ENCODE peak calls at places on chromosome 20, in six cellular contexts. K is left cardiac atrium; F is astrocyte of the cerebellum; A is substantia nigra; R is stimulated activated naive CD8-positive, alpha-beta T cell treated with anti-CD3 and anti-CD28 coated beads, Interleukin-15, Interleukin-2, amounts not matched to agents 100 U/mL and 50 U/mL, for 24 hours; C is ureter. B is an unnamed sample.

GRCh38 chr20:21609221-21609620 is 95.4 kb upstream of the NKX2-2 start:
- DNase-seq in A (peak), R (no peak), F (no peak), C (no peak), K (no peak), B (peak)

GRCh38 chr20:63740070-63740500 is 509 bp downstream of the SLC2A4RG start:
- DNase-seq in K (peak), A (peak), R (peak), C (no peak), F (no peak), B (no peak)

GRCh38 chr20:49790077-49790798 is 22.4 kb upstream of the SLC9A8 start:
- DNase-seq in C (no peak), R (no peak), K (peak), A (no peak), F (no peak), B (no peak)

GRCh38 chr20:13443690-13444089 is 195.0 kb downstream of the TASP1 start:
- DNase-seq in A (no peak), C (no peak), F (no peak), K (no peak), R (no peak), B (no peak)

GRCh38 chr20:50333856-50334255 is 143.2 kb downstream of the CEBPB start:
- DNase-seq in F (peak), C (no peak), K (no peak), A (no peak), R (no peak), B (no peak)

GRCh38 chr20:62220666-62221568 is 839 bp upstream of the HRH3 start:
- DNase-seq in C (no peak), A (no peak), K (no peak), F (no peak), R (no peak), B (no peak)

GRCh38 chr20:9460518-9460917 is 53.9 kb upstream of the LAMP5 start:
- DNase-seq in C (no peak), A (no peak), F (peak), R (no peak), K (no peak), B (no peak)

GRCh38 chr20:2507875-2508630 is 662 bp downstream of the ZNF343 start:
- DNase-seq in R (no peak), K (peak), A (no peak), F (no peak), C (no peak), B (no peak)

GRCh38 chr20:20267685-20268429 is 100.0 kb upstream of the INSM1 start:
- DNase-seq in A (no peak), F (no peak), C (no peak), R (no peak), K (no peak), B (no peak)

GRCh38 chr20:58721951-58722371 is 29.4 kb downstream of the NPEPL1 start:
- DNase-seq in R (no peak), F (no peak), A (no peak), C (peak), K (no peak), B (no peak)

GRCh38 chr20:36613974-36614373 is 8.4 kb downstream of the RAB5IF start:
- DNase-seq in C (no peak), R (no peak), K (no peak), A (no peak), F (no peak), B (no peak)

GRCh38 chr20:50303573-50304500 is 113.2 kb downstream of the CEBPB start:
- DNase-seq in A (peak), R (no peak), F (no peak), C (peak), K (peak), B (peak)

GRCh38 chr20:56359212-56360132 is 698 bp downstream of the FAM210B start:
- DNase-seq in C (peak), A (peak), R (peak), K (peak), F (peak), B (peak)

GRCh38 chr20:43658723-43659419 is 8.0 kb upstream of the MYBL2 start:
- DNase-seq in R (no peak), F (no peak), C (no peak), A (no peak), K (no peak), B (no peak)

GRCh38 chr20:11890331-11891080 is 27.2 kb upstream of the BTBD3 start:
- DNase-seq in A (peak), K (peak), F (peak), R (peak), C (peak), B (peak)

GRCh38 chr20:38203337-38204003 is 38.4 kb upstream of the TGM2 start:
- DNase-seq in K (no peak), F (no peak), A (no peak), R (no peak), C (no peak), B (peak)

GRCh38 chr20:54606384-54606783 is 131.0 kb downstream of the DOK5 start:
- DNase-seq in C (no peak), R (no peak), A (no peak), K (no peak), F (no peak), B (no peak)

GRCh38 chr20:23534801-23535593 is 33.3 kb downstream of the CST9L start:
- DNase-seq in K (no peak), F (no peak), R (no peak), C (no peak), A (no peak), B (no peak)

GRCh38 chr20:45044084-45044573 is 56.8 kb downstream of the KCNS1 start:
- DNase-seq in K (no peak), F (peak), A (no peak), R (no peak), C (peak), B (peak)

GRCh38 chr20:59025511-59025910 is 6.3 kb downstream of the TUBB1 start:
- DNase-seq in F (no peak), K (no peak), R (no peak), C (no peak), A (no peak), B (no peak)

GRCh38 chr20:55067158-55067825 is 591.9 kb downstream of the DOK5 start:
- DNase-seq in A (no peak), R (no peak), C (no peak), K (peak), F (no peak), B (no peak)

GRCh38 chr20:46649965-46650542 is 1.2 kb downstream of the SLC13A3 start:
- DNase-seq in R (no peak), F (no peak), C (no peak), A (no peak), K (no peak), B (no peak)

GRCh38 chr20:33612001-33612400 is 50.1 kb upstream of the C20orf144 start:
- DNase-seq in K (no peak), A (no peak), F (no peak), C (no peak), R (no peak), B (no peak)

GRCh38 chr20:840858-841567 is 7.5 kb downstream of the FAM110A start:
- DNase-seq in C (peak), K (no peak), A (no peak), R (peak), F (no peak), B (no peak)

GRCh38 chr20:53757472-53757913 is 163.9 kb upstream of the ZNF217 start:
- DNase-seq in F (no peak), R (no peak), C (no peak), A (peak), K (no peak), B (peak)

GRCh38 chr20:46809961-46810360 is 84.7 kb upstream of the EYA2 start:
- DNase-seq in A (no peak), R (no peak), F (no peak), C (no peak), K (no peak), B (no peak)

GRCh38 chr20:63023071-63023835 is 16.5 kb upstream of the BHLHE23 start:
- DNase-seq in K (no peak), A (no peak), F (no peak), C (no peak), R (no peak), B (no peak)

GRCh38 chr20:43840382-43841070 is 74.1 kb upstream of the TOX2 start:
- DNase-seq in A (no peak), K (no peak), R (peak), C (peak), F (no peak), B (no peak)

GRCh38 chr20:31718952-31719643 is 3.6 kb downstream of the BCL2L1 start:
- DNase-seq in K (no peak), A (no peak), R (no peak), C (no peak), F (no peak), B (no peak)

GRCh38 chr20:49245921-49246740 is 26.9 kb downstream of the DDX27 start:
- DNase-seq in C (no peak), A (peak), R (no peak), F (peak), K (no peak), B (peak)

GRCh38 chr20:50200482-50201104 is 10.0 kb downstream of the CEBPB start:
- DNase-seq in K (no peak), F (no peak), R (no peak), A (no peak), C (no peak), B (no peak)

GRCh38 chr20:42018979-42019378 is 400.8 kb upstream of the CHD6 start:
- DNase-seq in F (no peak), A (no peak), R (no peak), C (no peak), K (no peak), B (no peak)

GRCh38 chr20:36154696-36155628 is at the start of gene EPB41L1:
- DNase-seq in A (peak), R (no peak), F (no peak), K (no peak), C (no peak), B (peak)

GRCh38 chr20:12949429-12949980 is 59.3 kb upstream of the SPTLC3 start:
- DNase-seq in R (no peak), K (no peak), F (peak), A (no peak), C (no peak), B (no peak)

GRCh38 chr20:63472159-63472811 is at the start of gene KCNQ2:
- DNase-seq in F (no peak), K (no peak), R (no peak), A (no peak), C (no peak), B (no peak)

GRCh38 chr20:32327087-32327681 is 30.9 kb upstream of the ASXL1 start:
- DNase-seq in K (peak), R (no peak), F (peak), A (no peak), C (no peak), B (no peak)

B was measured in putamen.